ENCODE peak calls at places on chromosomes 5 and 9, in eight cellular contexts. One of them, this sample, is unnamed.

GRCh38 chr5:117041926-117042595 is 467.4 kb upstream of the SEMA6A start:
- DNase-seq in RWPE1: no peak
- DNase-seq in IMR-90: no peak
- DNase-seq in mucosa of descending colon: no peak
- DNase-seq in HCT116: no peak
- DNase-seq in endodermal cell: no peak
- DNase-seq in HFFc6: no peak
- DNase-seq in hepatocyte: no peak
- DNase-seq in this sample: no peak

GRCh38 chr9:113578877-113579269 is 115.3 kb downstream of the RGS3 start:
- DNase-seq in endodermal cell: no peak
- DNase-seq in RWPE1: peak; percentile 98
- DNase-seq in IMR-90: peak; percentile 97
- DNase-seq in hepatocyte: peak; percentile 66
- DNase-seq in HCT116: peak; percentile 59
- DNase-seq in HFFc6: peak; percentile 97
- DNase-seq in mucosa of descending colon: peak; percentile 89
- DNase-seq in this sample: no peak

GRCh38 chr9:123251741-123252140 is 16.6 kb downstream of the STRBP start:
- DNase-seq in IMR-90: no peak
- DNase-seq in HFFc6: no peak
- DNase-seq in HCT116: no peak
- DNase-seq in endodermal cell: no peak
- DNase-seq in mucosa of descending colon: no peak
- DNase-seq in hepatocyte: no peak
- DNase-seq in RWPE1: no peak
- DNase-seq in this sample: no peak

GRCh38 chr9:114037249-114037648 is 40.9 kb downstream of the AMBP start:
- DNase-seq in hepatocyte: no peak
- DNase-seq in HFFc6: no peak
- DNase-seq in HCT116: no peak
- DNase-seq in RWPE1: no peak
- DNase-seq in IMR-90: no peak
- DNase-seq in endodermal cell: peak; percentile 17
- DNase-seq in mucosa of descending colon: no peak
- DNase-seq in this sample: no peak

GRCh38 chr9:75071530-75072122 is 16.3 kb downstream of the NMRK1 start:
- DNase-seq in IMR-90: no peak
- DNase-seq in RWPE1: peak; percentile 85
- DNase-seq in hepatocyte: no peak
- DNase-seq in HCT116: peak; percentile 44
- DNase-seq in HFFc6: no peak
- DNase-seq in endodermal cell: peak; percentile 53
- DNase-seq in mucosa of descending colon: peak; percentile 88
- DNase-seq in this sample: no peak

GRCh38 chr9:132673355-132673754 is 3.1 kb downstream of the GTF3C4 start:
- DNase-seq in mucosa of descending colon: no peak
- DNase-seq in endodermal cell: no peak
- DNase-seq in HFFc6: peak; percentile 70
- DNase-seq in RWPE1: peak; percentile 74
- DNase-seq in hepatocyte: peak; percentile 60
- DNase-seq in HCT116: no peak
- DNase-seq in IMR-90: peak; percentile 43
- DNase-seq in this sample: no peak

GRCh38 chr9:128286435-128286834 is 10.4 kb downstream of the SWI5 start:
- DNase-seq in RWPE1: no peak
- DNase-seq in hepatocyte: peak; percentile 32
- DNase-seq in HCT116: no peak
- DNase-seq in endodermal cell: no peak
- DNase-seq in mucosa of descending colon: no peak
- DNase-seq in HFFc6: no peak
- DNase-seq in IMR-90: peak; percentile 71
- DNase-seq in this sample: no peak

GRCh38 chr9:108677776-108678175 is 178.0 kb downstream of the ACTL7B start:
- DNase-seq in mucosa of descending colon: no peak
- DNase-seq in HFFc6: no peak
- DNase-seq in endodermal cell: no peak
- DNase-seq in hepatocyte: no peak
- DNase-seq in HCT116: no peak
- DNase-seq in IMR-90: no peak
- DNase-seq in RWPE1: no peak
- DNase-seq in this sample: no peak

GRCh38 chr9:129964901-129965734 is 77.9 kb downstream of the FNBP1 start:
- DNase-seq in RWPE1: no peak
- DNase-seq in HCT116: no peak
- DNase-seq in hepatocyte: no peak
- DNase-seq in HFFc6: peak; percentile 83
- DNase-seq in IMR-90: peak; percentile 93
- DNase-seq in endodermal cell: peak; percentile 59
- DNase-seq in mucosa of descending colon: no peak
- DNase-seq in this sample: no peak

GRCh38 chr5:79795764-79796398 is 106.2 kb downstream of the CMYA5 start:
- DNase-seq in endodermal cell: no peak
- DNase-seq in mucosa of descending colon: no peak
- DNase-seq in HFFc6: no peak
- DNase-seq in IMR-90: no peak
- DNase-seq in RWPE1: no peak
- DNase-seq in HCT116: no peak
- DNase-seq in hepatocyte: peak; percentile 13
- DNase-seq in this sample: no peak

GRCh38 chr9:105269593-105269992 is 25.1 kb downstream of the SLC44A1 start:
- DNase-seq in endodermal cell: no peak
- DNase-seq in hepatocyte: no peak
- DNase-seq in HCT116: no peak
- DNase-seq in mucosa of descending colon: no peak
- DNase-seq in RWPE1: no peak
- DNase-seq in IMR-90: no peak
- DNase-seq in HFFc6: no peak
- DNase-seq in this sample: no peak

GRCh38 chr5:116424951-116425350 is 149.7 kb downstream of the SEMA6A start:
- DNase-seq in IMR-90: no peak
- DNase-seq in HFFc6: no peak
- DNase-seq in endodermal cell: no peak
- DNase-seq in HCT116: no peak
- DNase-seq in mucosa of descending colon: no peak
- DNase-seq in RWPE1: no peak
- DNase-seq in hepatocyte: no peak
- DNase-seq in this sample: no peak

GRCh38 chr9:115925424-115925823 is 228.2 kb upstream of the PAPPA start:
- DNase-seq in RWPE1: no peak
- DNase-seq in HCT116: no peak
- DNase-seq in IMR-90: no peak
- DNase-seq in HFFc6: no peak
- DNase-seq in endodermal cell: no peak
- DNase-seq in mucosa of descending colon: no peak
- DNase-seq in hepatocyte: no peak
- DNase-seq in this sample: no peak

GRCh38 chr9:116051528-116051927 is 102.1 kb upstream of the PAPPA start:
- DNase-seq in IMR-90: no peak
- DNase-seq in mucosa of descending colon: no peak
- DNase-seq in HFFc6: no peak
- DNase-seq in hepatocyte: no peak
- DNase-seq in endodermal cell: no peak
- DNase-seq in HCT116: no peak
- DNase-seq in RWPE1: no peak
- DNase-seq in this sample: no peak

GRCh38 chr9:4548796-4549725 is 58.8 kb downstream of the SLC1A1 start:
- DNase-seq in HCT116: no peak
- DNase-seq in IMR-90: no peak
- DNase-seq in HFFc6: peak; percentile 11
- DNase-seq in mucosa of descending colon: no peak
- DNase-seq in hepatocyte: peak; percentile 30
- DNase-seq in RWPE1: no peak
- DNase-seq in endodermal cell: peak; percentile 92
- DNase-seq in this sample: peak; percentile 27

GRCh38 chr5:112694853-112695709 is 42.6 kb upstream of the APC start:
- DNase-seq in HFFc6: peak; percentile 84
- DNase-seq in hepatocyte: peak; percentile 23
- DNase-seq in endodermal cell: no peak
- DNase-seq in mucosa of descending colon: no peak
- DNase-seq in HCT116: no peak
- DNase-seq in RWPE1: no peak
- DNase-seq in IMR-90: peak; percentile 59
- DNase-seq in this sample: no peak

GRCh38 chr9:17810728-17811634 is 232.1 kb downstream of the SH3GL2 start:
- DNase-seq in HFFc6: peak; percentile 43
- DNase-seq in endodermal cell: peak; percentile 75
- DNase-seq in mucosa of descending colon: no peak
- DNase-seq in hepatocyte: peak; percentile 90
- DNase-seq in HCT116: peak; percentile 15
- DNase-seq in IMR-90: peak; percentile 66
- DNase-seq in RWPE1: peak; percentile 47
- DNase-seq in this sample: peak; percentile 37

GRCh38 chr5:176887252-176887849 is 11.8 kb downstream of the HK3 start:
- DNase-seq in endodermal cell: no peak
- DNase-seq in HFFc6: no peak
- DNase-seq in hepatocyte: no peak
- DNase-seq in IMR-90: no peak
- DNase-seq in RWPE1: no peak
- DNase-seq in HCT116: no peak
- DNase-seq in mucosa of descending colon: no peak
- DNase-seq in this sample: no peak
- TF ChIP-seq CTCF in endodermal cell: peak; percentile 51
- TF ChIP-seq CTCF in HFFc6: no peak
- TF ChIP-seq CTCF in hepatocyte: no peak
- TF ChIP-seq CTCF in IMR-90: no peak
- TF ChIP-seq CTCF in RWPE1: no peak
- TF ChIP-seq CTCF in HCT116: peak; percentile 13
- TF ChIP-seq CTCF in mucosa of descending colon: no peak
- TF ChIP-seq CTCF in this sample: no peak

GRCh38 chr5:20972419-20972925 is 984.5 kb upstream of the CDH18 start:
- DNase-seq in HCT116: no peak
- DNase-seq in HFFc6: no peak
- DNase-seq in IMR-90: peak; percentile 1
- DNase-seq in RWPE1: peak; percentile 24
- DNase-seq in mucosa of descending colon: no peak
- DNase-seq in hepatocyte: peak; percentile 43
- DNase-seq in endodermal cell: peak; percentile 80
- DNase-seq in this sample: no peak
- TF ChIP-seq CTCF in HCT116: no peak
- TF ChIP-seq CTCF in HFFc6: no peak
- TF ChIP-seq CTCF in IMR-90: no peak
- TF ChIP-seq CTCF in RWPE1: peak; percentile 71
- TF ChIP-seq CTCF in mucosa of descending colon: no peak
- TF ChIP-seq CTCF in hepatocyte: peak; percentile 45
- TF ChIP-seq CTCF in endodermal cell: peak; percentile 72
- TF ChIP-seq CTCF in this sample: peak; percentile 36

GRCh38 chr9:86978986-86979385 is 31.7 kb upstream of the GAS1 start:
- DNase-seq in HCT116: no peak
- DNase-seq in endodermal cell: no peak
- DNase-seq in HFFc6: peak; percentile 33
- DNase-seq in RWPE1: no peak
- DNase-seq in mucosa of descending colon: no peak
- DNase-seq in IMR-90: peak; percentile 69
- DNase-seq in hepatocyte: no peak
- DNase-seq in this sample: no peak

GRCh38 chr9:86975086-86975485 is 27.8 kb upstream of the GAS1 start:
- DNase-seq in HCT116: no peak
- DNase-seq in mucosa of descending colon: no peak
- DNase-seq in endodermal cell: no peak
- DNase-seq in HFFc6: no peak
- DNase-seq in RWPE1: no peak
- DNase-seq in hepatocyte: no peak
- DNase-seq in IMR-90: no peak
- DNase-seq in this sample: no peak

GRCh38 chr9:86975571-86975970 is 28.3 kb upstream of the GAS1 start:
- DNase-seq in endodermal cell: no peak
- DNase-seq in hepatocyte: no peak
- DNase-seq in mucosa of descending colon: no peak
- DNase-seq in HCT116: no peak
- DNase-seq in RWPE1: no peak
- DNase-seq in IMR-90: no peak
- DNase-seq in HFFc6: no peak
- DNase-seq in this sample: no peak

GRCh38 chr9:86978413-86978812 is 31.1 kb upstream of the GAS1 start:
- DNase-seq in RWPE1: no peak
- DNase-seq in endodermal cell: no peak
- DNase-seq in HFFc6: no peak
- DNase-seq in hepatocyte: no peak
- DNase-seq in IMR-90: peak; percentile 65
- DNase-seq in mucosa of descending colon: no peak
- DNase-seq in HCT116: no peak
- DNase-seq in this sample: no peak

DNA sequence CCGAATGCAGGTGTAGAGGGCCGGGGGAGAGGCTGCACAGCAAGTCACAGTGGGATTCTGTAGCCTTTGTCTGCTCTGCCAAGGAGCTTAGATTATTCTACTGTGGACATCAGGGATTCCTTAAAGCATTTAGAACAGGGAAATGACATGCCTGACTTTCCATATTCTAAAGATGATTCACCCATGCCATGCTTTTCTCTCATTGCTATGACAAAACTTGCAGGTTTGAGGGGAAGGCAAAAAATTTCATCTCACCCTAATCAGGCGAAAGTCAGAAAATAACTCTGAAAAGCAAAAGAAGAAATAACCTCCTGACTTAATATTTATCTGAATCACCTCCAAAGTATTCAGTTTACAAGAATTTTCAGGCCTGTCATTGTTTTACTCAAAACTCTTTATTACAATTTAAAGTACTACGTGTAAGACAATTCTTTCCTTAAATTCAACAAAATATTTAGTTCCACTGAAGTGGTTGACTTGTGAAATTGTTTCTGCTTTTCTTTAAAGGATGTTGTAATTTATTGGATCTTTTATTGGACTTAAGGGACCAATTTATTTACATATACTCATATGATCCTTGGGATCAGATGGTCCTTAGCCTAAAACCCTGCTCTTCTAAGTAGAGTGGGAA is 30.0 kb upstream of the GAS1 start:
- DNase-seq in endodermal cell: no peak
- DNase-seq in HCT116: no peak
- DNase-seq in hepatocyte: no peak
- DNase-seq in HFFc6: peak; percentile 61
- DNase-seq in IMR-90: peak; percentile 75
- DNase-seq in RWPE1: no peak
- DNase-seq in mucosa of descending colon: no peak
- DNase-seq in this sample: no peak
- TF ChIP-seq CTCF in endodermal cell: no peak
- TF ChIP-seq CTCF in HCT116: no peak
- TF ChIP-seq CTCF in hepatocyte: no peak
- TF ChIP-seq CTCF in HFFc6: no peak
- TF ChIP-seq CTCF in IMR-90: no peak
- TF ChIP-seq CTCF in RWPE1: no peak
- TF ChIP-seq CTCF in mucosa of descending colon: no peak
- TF ChIP-seq CTCF in this sample: no peak

DNA sequence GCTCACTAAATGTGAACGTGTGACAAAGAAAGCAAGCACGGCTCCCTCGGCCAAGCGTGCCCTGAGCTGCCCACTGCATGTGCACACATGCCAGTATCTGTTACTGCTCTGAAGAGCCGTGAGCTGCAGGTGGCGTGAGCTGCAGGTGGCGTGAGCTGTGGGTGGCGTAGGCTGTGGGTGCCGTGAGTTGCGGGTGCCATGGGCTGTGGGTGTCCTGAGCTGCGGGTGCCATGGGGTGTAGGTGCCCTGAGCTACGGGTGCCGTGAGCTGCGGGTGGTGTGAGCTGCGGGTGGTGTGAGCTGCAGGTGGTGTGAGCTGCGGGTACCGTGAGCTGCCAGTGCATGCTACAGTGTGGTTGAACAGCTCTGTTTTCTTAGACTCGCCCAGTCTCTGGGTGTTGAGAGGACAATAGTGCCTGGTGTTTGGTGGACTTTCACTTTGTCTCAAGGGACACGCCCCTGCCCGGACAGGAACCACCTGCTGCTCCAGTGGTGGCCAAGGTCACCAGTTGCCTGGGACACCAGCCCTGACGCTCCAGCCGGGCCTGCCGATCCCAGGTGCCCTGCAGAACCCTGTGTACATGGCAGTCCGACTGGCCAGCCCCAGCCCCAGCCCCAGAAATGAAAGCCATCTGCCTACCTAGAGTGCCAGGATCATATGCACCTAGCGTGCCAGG is 6.7 kb downstream of the CCDC187 start:
- DNase-seq in HFFc6: no peak
- DNase-seq in hepatocyte: no peak
- DNase-seq in RWPE1: peak; percentile 66
- DNase-seq in IMR-90: no peak
- DNase-seq in mucosa of descending colon: peak; percentile 85
- DNase-seq in HCT116: no peak
- DNase-seq in endodermal cell: no peak
- DNase-seq in this sample: no peak
- TF ChIP-seq CTCF in HFFc6: no peak
- TF ChIP-seq CTCF in hepatocyte: no peak
- TF ChIP-seq CTCF in RWPE1: no peak
- TF ChIP-seq CTCF in IMR-90: no peak
- TF ChIP-seq CTCF in mucosa of descending colon: no peak
- TF ChIP-seq CTCF in HCT116: no peak
- TF ChIP-seq CTCF in endodermal cell: no peak
- TF ChIP-seq CTCF in this sample: no peak